ENCODE peak calls at places on chromosome 7, in ten cellular contexts. H is activated naive CD4-positive, alpha-beta T cell treated with anti-CD3 and anti-CD28 coated beads, Interleukin-2, amount 10 ng/mL, durations not matched to agents 7 days and 5 days; U is effector CD8-positive, alpha-beta T cell; X is IMR-90; A is H54; J is amniotic stem cell; Q is iPS-NIHi11; D is brain pericyte; I is nucleus accumbens; N is GM19239. F is an unnamed sample.

GRCh38 chr7:124930173-124930623 is 573 bp upstream of the POT1 start:
- DNase-seq in H (no peak), U (no peak), X (no peak), A (no peak), J (no peak), Q (no peak), D (no peak), I (no peak), N (no peak), F (no peak)

GRCh38 chr7:141053626-141054025 is 20.2 kb upstream of the TMEM178B start:
- DNase-seq in H (peak), U (no peak), X (no peak), A (no peak), J (no peak), Q (no peak), D (no peak), I (no peak), N (no peak), F (no peak)

GRCh38 chr7:119197872-119198527 is 973.5 kb downstream of the ANKRD7 start:
- DNase-seq in H (no peak), U (no peak), X (peak), A (no peak), J (no peak), Q (peak), D (no peak), I (no peak), N (no peak), F (peak)

GRCh38 chr7:107505997-107506682 is 36.3 kb downstream of the GPR22 start:
- DNase-seq in H (peak), U (no peak), X (peak), A (no peak), J (no peak), Q (no peak), D (no peak), I (no peak), N (no peak), F (no peak)

GRCh38 chr7:84477786-84478405 is 283.3 kb upstream of the SEMA3A start:
- DNase-seq in H (no peak), U (no peak), X (no peak), A (no peak), J (no peak), Q (peak), D (no peak), I (no peak), N (no peak), F (no peak)

GRCh38 chr7:116952640-116953371 is 495 bp upstream of the ST7 start:
- DNase-seq in H (no peak), U (no peak), X (peak), A (no peak), J (no peak), Q (peak), D (no peak), I (no peak), N (no peak), F (peak)

GRCh38 chr7:1610013-1610677 is 40.3 kb upstream of the PSMG3 start:
- DNase-seq in H (no peak), U (no peak), X (no peak), A (no peak), J (no peak), Q (no peak), D (no peak), I (no peak), N (no peak), F (no peak)

GRCh38 chr7:69597278-69598076 is 798 bp upstream of the AUTS2 start:
- DNase-seq in H (no peak), U (no peak), X (no peak), A (peak), J (no peak), Q (peak), D (no peak), I (no peak), N (peak), F (peak)

GRCh38 chr7:16318989-16319915 is 102.1 kb downstream of the CRPPA start:
- DNase-seq in H (no peak), U (no peak), X (peak), A (peak), J (no peak), Q (no peak), D (no peak), I (no peak), N (no peak), F (no peak)

GRCh38 chr7:43758861-43759683 is 592 bp downstream of the BLVRA start:
- DNase-seq in H (peak), U (no peak), X (peak), A (peak), J (no peak), Q (peak), D (no peak), I (no peak), N (peak), F (peak)

GRCh38 chr7:143052041-143052440 is at the start of gene OR6V1:
- DNase-seq in H (no peak), U (no peak), X (no peak), A (no peak), J (no peak), Q (no peak), D (no peak), I (no peak), N (no peak), F (no peak)

GRCh38 chr7:85160223-85160622 is 26.6 kb downstream of the SEMA3D start:
- DNase-seq in H (no peak), U (no peak), X (peak), A (no peak), J (peak), Q (no peak), D (no peak), I (no peak), N (no peak), F (no peak)

GRCh38 chr7:1662767-1663166 is 7.3 kb upstream of the ELFN1 start:
- DNase-seq in H (peak), U (no peak), X (no peak), A (no peak), J (no peak), Q (peak), D (no peak), I (no peak), N (no peak), F (no peak)

GRCh38 chr7:36390199-36391090 is 783 bp downstream of the ANLN start:
- DNase-seq in H (peak), U (peak), X (peak), A (peak), J (peak), Q (peak), D (no peak), I (no peak), N (peak), F (peak)

GRCh38 chr7:127514499-127514898 is 70.9 kb downstream of the GCC1 start:
- DNase-seq in H (no peak), U (no peak), X (peak), A (no peak), J (no peak), Q (peak), D (no peak), I (no peak), N (no peak), F (peak)

GRCh38 chr7:82572195-82572880 is 128.8 kb upstream of the CACNA2D1 start:
- DNase-seq in H (peak), U (peak), X (peak), A (peak), J (peak), Q (peak), D (no peak), I (peak), N (peak), F (peak)

GRCh38 chr7:151455690-151456089 is 15.7 kb upstream of the CRYGN start:
- DNase-seq in H (no peak), U (no peak), X (no peak), A (no peak), J (no peak), Q (no peak), D (no peak), I (no peak), N (no peak), F (no peak)

GRCh38 chr7:100682991-100683658 is 9.6 kb downstream of the GNB2 start:
- DNase-seq in H (no peak), U (no peak), X (no peak), A (no peak), J (no peak), Q (peak), D (no peak), I (no peak), N (peak), F (no peak)

GRCh38 chr7:97215556-97215955 is 98.1 kb downstream of the SDHAF3 start:
- DNase-seq in H (no peak), U (no peak), X (no peak), A (no peak), J (no peak), Q (peak), D (no peak), I (no peak), N (no peak), F (no peak)

GRCh38 chr7:147014596-147014995 is 898.0 kb downstream of the CNTNAP2 start:
- DNase-seq in H (no peak), U (no peak), X (no peak), A (no peak), J (no peak), Q (no peak), D (no peak), I (no peak), N (no peak), F (no peak)

GRCh38 chr7:140778975-140779374 is 82.5 kb downstream of the NDUFB2 start:
- DNase-seq in H (no peak), U (no peak), X (no peak), A (no peak), J (no peak), Q (no peak), D (no peak), I (no peak), N (no peak), F (no peak)

GRCh38 chr7:81780914-81781693 is 11.3 kb upstream of the HGF start:
- DNase-seq in H (no peak), U (no peak), X (no peak), A (no peak), J (no peak), Q (no peak), D (no peak), I (no peak), N (no peak), F (peak)

GRCh38 chr7:34361663-34362250 is 296.3 kb upstream of the NPSR1 start:
- DNase-seq in H (no peak), U (no peak), X (no peak), A (no peak), J (no peak), Q (no peak), D (no peak), I (no peak), N (no peak), F (no peak)

GRCh38 chr7:73668103-73668937 is 689 bp downstream of the VPS37D start:
- DNase-seq in H (peak), U (no peak), X (no peak), A (no peak), J (no peak), Q (peak), D (no peak), I (no peak), N (no peak), F (no peak)

GRCh38 chr7:155405399-155406318 is 52.3 kb upstream of the EN2 start:
- DNase-seq in H (no peak), U (no peak), X (no peak), A (no peak), J (no peak), Q (peak), D (no peak), I (peak), N (no peak), F (peak)

GRCh38 chr7:30770936-30771858 is at the start of gene MINDY4:
- DNase-seq in H (peak), U (peak), X (peak), A (peak), J (peak), Q (peak), D (peak), I (peak), N (peak), F (peak)

F was measured in Kasumi-1.